ENCODE peak calls at places on chromosomes 16 and 17, in four cellular contexts. One of them, this sample, is unnamed.

GRCh38 chr17:28520687-28521086 is 14.5 kb downstream of the FOXN1 start:
- DNase-seq in KBM-7: no peak
- DNase-seq in DMS79: no peak
- DNase-seq in NCI-H2029: no peak
- DNase-seq in this sample: no peak

GRCh38 chr17:68184816-68185436 is 62.9 kb upstream of the AMZ2 start:
- DNase-seq in NCI-H2029: no peak
- DNase-seq in KBM-7: no peak
- DNase-seq in DMS79: no peak
- DNase-seq in this sample: no peak

GRCh38 chr16:1705688-1706385 is at the start of gene MAPK8IP3:
- DNase-seq in NCI-H2029: peak
- DNase-seq in DMS79: peak
- DNase-seq in KBM-7: peak
- DNase-seq in this sample: peak

GRCh38 chr17:80717661-80718060 is 173.0 kb downstream of the RPTOR start:
- DNase-seq in KBM-7: no peak
- DNase-seq in NCI-H2029: no peak
- DNase-seq in DMS79: peak
- DNase-seq in this sample: no peak

GRCh38 chr16:65118866-65119265 is 3.0 kb downstream of the CDH11 start:
- DNase-seq in NCI-H2029: no peak
- DNase-seq in KBM-7: no peak
- DNase-seq in DMS79: no peak
- DNase-seq in this sample: no peak

GRCh38 chr16:20944861-20945390 is 44.4 kb downstream of the LYRM1 start:
- DNase-seq in DMS79: no peak
- DNase-seq in NCI-H2029: no peak
- DNase-seq in KBM-7: peak
- DNase-seq in this sample: peak

GRCh38 chr16:16828913-16829398 is 450.0 kb downstream of the NPIPA7 start:
- DNase-seq in NCI-H2029: no peak
- DNase-seq in KBM-7: peak
- DNase-seq in DMS79: no peak
- DNase-seq in this sample: no peak

GRCh38 chr17:48723555-48724239 is 712 bp downstream of the PRAC2 start:
- DNase-seq in NCI-H2029: no peak
- DNase-seq in DMS79: no peak
- DNase-seq in KBM-7: no peak
- DNase-seq in this sample: no peak

GRCh38 chr17:17191961-17192381 is 14.2 kb downstream of the PLD6 start:
- DNase-seq in DMS79: no peak
- DNase-seq in NCI-H2029: no peak
- DNase-seq in KBM-7: no peak
- DNase-seq in this sample: no peak

GRCh38 chr17:61754124-61754523 is 109.2 kb downstream of the BRIP1 start:
- DNase-seq in KBM-7: no peak
- DNase-seq in NCI-H2029: no peak
- DNase-seq in DMS79: no peak
- DNase-seq in this sample: no peak

GRCh38 chr17:72998343-72998742 is 94.1 kb downstream of the SLC39A11 start:
- DNase-seq in NCI-H2029: no peak
- DNase-seq in DMS79: no peak
- DNase-seq in KBM-7: no peak
- DNase-seq in this sample: no peak

GRCh38 chr16:20249247-20249646 is 78.1 kb downstream of the GP2 start:
- DNase-seq in NCI-H2029: no peak
- DNase-seq in DMS79: no peak
- DNase-seq in KBM-7: no peak
- DNase-seq in this sample: no peak

GRCh38 chr17:63478814-63479494 is 2.1 kb downstream of the ACE start:
- DNase-seq in DMS79: no peak
- DNase-seq in KBM-7: peak
- DNase-seq in NCI-H2029: peak
- DNase-seq in this sample: peak

GRCh38 chr17:66272699-66273390 is 29.6 kb upstream of the PRKCA start:
- DNase-seq in NCI-H2029: no peak
- DNase-seq in KBM-7: no peak
- DNase-seq in DMS79: no peak
- DNase-seq in this sample: no peak

GRCh38 chr17:64969046-64969501 is 49.8 kb upstream of the LRRC37A3 start:
- DNase-seq in DMS79: no peak
- DNase-seq in KBM-7: peak
- DNase-seq in NCI-H2029: no peak
- DNase-seq in this sample: no peak

GRCh38 chr16:23374721-23375120 is 72.6 kb downstream of the SCNN1B start:
- DNase-seq in NCI-H2029: peak
- DNase-seq in KBM-7: no peak
- DNase-seq in DMS79: no peak
- DNase-seq in this sample: no peak

GRCh38 chr16:65700599-65700998 is 578.7 kb upstream of the CDH11 start:
- DNase-seq in KBM-7: no peak
- DNase-seq in DMS79: no peak
- DNase-seq in NCI-H2029: no peak
- DNase-seq in this sample: no peak

GRCh38 chr16:24667244-24667764 is 62.1 kb upstream of the TNRC6A start:
- DNase-seq in KBM-7: no peak
- DNase-seq in DMS79: no peak
- DNase-seq in NCI-H2029: no peak
- DNase-seq in this sample: no peak

GRCh38 chr17:69268442-69269068 is 39.9 kb upstream of the ABCA10 start:
- DNase-seq in NCI-H2029: no peak
- DNase-seq in KBM-7: no peak
- DNase-seq in DMS79: no peak
- DNase-seq in this sample: no peak

GRCh38 chr17:75069783-75070182 is 18.0 kb upstream of the SLC16A5 start:
- DNase-seq in DMS79: no peak
- DNase-seq in KBM-7: peak
- DNase-seq in NCI-H2029: no peak
- DNase-seq in this sample: no peak

GRCh38 chr16:24851700-24852099 is 5.9 kb downstream of the SLC5A11 start:
- DNase-seq in NCI-H2029: no peak
- DNase-seq in KBM-7: no peak
- DNase-seq in DMS79: no peak
- DNase-seq in this sample: no peak